ENCODE peak calls at places on chromosomes 12 and 14, in nine cellular contexts. Y is Peyer's patch, T is upper lobe of right lung, C is HCT116, M is small intestine, K is thyroid gland, Z is heart right ventricle, I is aorta, U is pancreas. Q is an unnamed sample. For H3K9me3 and H3K4me1, the result is how much of the 10 kb centered on the place peaks cover.

GRCh38 chr14:71647086-71647784 is 285.0 kb upstream of the RGS6 start:
- DNase-seq in Y (no peak), T (no peak), C (peak), M (peak), K (peak), Z (no peak), I (no peak), U (no peak), Q (peak)

GRCh38 chr14:96086574-96087077 is 47.5 kb downstream of the C14orf132 start:
- DNase-seq in Y (no peak), T (no peak), C (no peak), M (no peak), K (no peak), Z (no peak), I (peak), U (peak), Q (no peak)

GRCh38 chr14:59629384-59630158 is 53.0 kb upstream of the CCDC175 start:
- DNase-seq in Y (no peak), T (no peak), C (no peak), M (no peak), K (no peak), Z (no peak), I (no peak), U (no peak), Q (no peak)

GRCh38 chr12:23230899-23231298 is 605.9 kb downstream of the ETNK1 start:
- DNase-seq in Y (no peak), T (no peak), C (no peak), M (no peak), K (no peak), Z (no peak), I (no peak), U (no peak), Q (no peak)

GRCh38 chr12:104467346-104467837 is 10.6 kb downstream of the CHST11 start:
- DNase-seq in Y (no peak), T (no peak), C (no peak), M (no peak), K (no peak), Z (no peak), I (no peak), U (no peak), Q (no peak)

GRCh38 chr14:23058654-23059504 is 1.6 kb upstream of the CDH24 start:
- DNase-seq in Y (peak), T (no peak), C (no peak), M (no peak), K (no peak), Z (no peak), I (peak), U (no peak), Q (no peak)

GRCh38 chr14:41973178-41973577 is 366.5 kb downstream of the LRFN5 start:
- DNase-seq in Y (no peak), T (no peak), C (no peak), M (no peak), K (no peak), Z (no peak), I (no peak), U (no peak), Q (no peak)

GRCh38 chr14:105974902-105975301 is 448.5 kb downstream of the TMEM121 start:
- DNase-seq in Y (peak), T (no peak), C (peak), M (no peak), K (no peak), Z (no peak), I (no peak), U (no peak), Q (peak)

GRCh38 chr12:47821346-47821706 is 1.6 kb upstream of the HDAC7 start:
- DNase-seq in Y (no peak), T (no peak), C (no peak), M (no peak), K (no peak), Z (no peak), I (no peak), U (no peak), Q (no peak)

GRCh38 chr14:69152181-69152943 is 557 bp downstream of the DCAF5 start:
- DNase-seq in Y (peak), T (no peak), C (no peak), M (peak), K (no peak), Z (peak), I (peak), U (no peak), Q (peak)

GRCh38 chr14:104680056-104680805 is 9.2 kb upstream of the INF2 start:
- DNase-seq in Y (peak), T (peak), C (no peak), M (peak), K (peak), Z (no peak), I (peak), U (no peak), Q (no peak)

GRCh38 chr14:87600236-87600635 is 392.7 kb downstream of the GALC start:
- DNase-seq in Y (no peak), T (no peak), C (no peak), M (no peak), K (no peak), Z (no peak), I (no peak), U (no peak), Q (no peak)

GRCh38 chr12:112839386-112839972 is 47.9 kb downstream of the RPH3A start:
- DNase-seq in Y (no peak), T (no peak), C (no peak), M (no peak), K (no peak), Z (no peak), I (no peak), U (no peak), Q (no peak)

GRCh38 chr14:52354257-52354656 is 40.1 kb downstream of the PTGER2 start:
- DNase-seq in Y (no peak), T (no peak), C (no peak), M (no peak), K (no peak), Z (no peak), I (no peak), U (no peak), Q (no peak)

GRCh38 chr12:56029666-56030293 is 8.9 kb downstream of the IKZF4 start:
- DNase-seq in Y (peak), T (no peak), C (no peak), M (peak), K (peak), Z (peak), I (no peak), U (no peak), Q (peak)

GRCh38 chr12:33429468-33429867 is 10.2 kb downstream of the SYT10 start:
- DNase-seq in Y (no peak), T (no peak), C (no peak), M (no peak), K (no peak), Z (no peak), I (no peak), U (no peak), Q (no peak)

GRCh38 chr12:100767371-100767770 is 27.2 kb upstream of the ANO4 start:
- DNase-seq in Y (no peak), T (no peak), C (no peak), M (no peak), K (no peak), Z (no peak), I (no peak), U (no peak), Q (no peak)

GRCh38 chr12:39990122-39991101 is 115.5 kb downstream of the SLC2A13 start:
- DNase-seq in Y (peak), T (peak), C (peak), M (peak), K (peak), Z (peak), I (peak), U (peak), Q (peak)

GRCh38 chr14:75238728-75239455 is 39.7 kb upstream of the FOS start:
- DNase-seq in Y (no peak), T (no peak), C (no peak), M (no peak), K (no peak), Z (no peak), I (peak), U (no peak), Q (no peak)

GRCh38 chr14:101379842-101380241 is 181.5 kb upstream of the DIO3 start:
- DNase-seq in Y (no peak), T (no peak), C (no peak), M (no peak), K (no peak), Z (no peak), I (no peak), U (no peak), Q (no peak)

GRCh38 chr12:6699989-6700645 is 498 bp downstream of the PIANP start:
- DNase-seq in Y (no peak), T (peak), C (no peak), M (no peak), K (no peak), Z (no peak), I (peak), U (peak), Q (peak)

GRCh38 chr12:6273931-6274687 is 36.4 kb upstream of the PLEKHG6 start:
- DNase-seq in Y (no peak), T (peak), C (no peak), M (no peak), K (no peak), Z (peak), I (peak), U (peak), Q (no peak)

GRCh38 chr14:73784065-73784987 is 67.3 kb upstream of the PTGR2 start:
- DNase-seq in Y (no peak), T (no peak), C (no peak), M (no peak), K (peak), Z (no peak), I (no peak), U (peak), Q (peak)

GRCh38 chr12:64544371-64544770 is 65.9 kb upstream of the RASSF3 start:
- DNase-seq in Y (no peak), T (no peak), C (no peak), M (no peak), K (no peak), Z (no peak), I (no peak), U (no peak), Q (no peak)

GRCh38 chr12:65155784-65156183 is 13.6 kb upstream of the LEMD3 start:
- DNase-seq in Y (no peak), T (no peak), C (no peak), M (no peak), K (no peak), Z (no peak), I (no peak), U (no peak), Q (no peak)

GRCh38 chr14:93042968-93043940 is 72.5 kb downstream of the ITPK1 start:
- DNase-seq in Y (peak), T (peak), C (peak), M (peak), K (peak), Z (peak), I (peak), U (peak), Q (peak)

GRCh38 chr12:102063066-102063465 is 1.3 kb upstream of the WASHC3 start:
- DNase-seq in Y (no peak), T (no peak), C (peak), M (peak), K (no peak), Z (no peak), I (no peak), U (no peak), Q (no peak)

GRCh38 chr12:47216150-47216677 is 136.5 kb upstream of the AMIGO2 start:
- DNase-seq in Y (peak), T (no peak), C (no peak), M (peak), K (no peak), Z (no peak), I (no peak), U (no peak), Q (no peak)

GRCh38 chr14:22202313-22202712 is 386.7 kb downstream of the DAD1 start:
- DNase-seq in Y (no peak), T (no peak), C (no peak), M (no peak), K (no peak), Z (no peak), I (no peak), U (no peak), Q (no peak)

DNA sequence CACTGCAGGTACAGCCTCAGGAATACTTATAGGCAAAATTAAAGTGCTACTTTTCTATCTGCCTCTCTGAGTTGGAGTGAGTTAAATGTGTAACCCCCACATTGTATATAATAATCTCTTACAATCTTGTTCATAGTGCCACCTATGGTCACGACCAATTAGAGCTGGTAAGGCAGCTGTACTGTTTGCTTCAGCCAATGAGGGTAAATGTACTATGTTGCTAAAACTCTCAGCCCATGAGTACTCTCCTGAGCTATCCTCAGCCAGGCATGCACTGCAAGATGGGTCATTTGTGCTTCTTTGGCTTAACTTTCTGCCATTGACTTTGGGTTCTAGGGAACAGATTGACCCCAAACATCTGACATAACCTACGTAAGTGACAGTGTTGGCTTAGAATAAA is 15.0 kb upstream of the MDM2 start:
- DNase-seq in Y (no peak), T (no peak), C (peak), M (peak), K (no peak), Z (no peak), I (no peak), U (no peak), Q (peak)
- H3K9me3 ChIP-seq in Y (under half), T (under half), C (under half), M (under half), K (under half), Z (under half), I (under half), U (under half), Q (under half)

GRCh38 chr12:120368789-120369475 is at the start of gene MSI1:
- DNase-seq in Y (no peak), T (no peak), C (no peak), M (no peak), K (peak), Z (no peak), I (no peak), U (peak), Q (peak)

GRCh38 chr12:120367252-120367923 is 1.6 kb downstream of the MSI1 start:
- DNase-seq in Y (no peak), T (no peak), C (no peak), M (peak), K (no peak), Z (no peak), I (no peak), U (no peak), Q (peak)

GRCh38 chr12:120366884-120367251 is 2.1 kb downstream of the MSI1 start:
- DNase-seq in Y (no peak), T (no peak), C (no peak), M (no peak), K (no peak), Z (no peak), I (no peak), U (no peak), Q (no peak)

GRCh38 chr12:120369476-120370342 is 745 bp upstream of the MSI1 start:
- DNase-seq in Y (no peak), T (no peak), C (no peak), M (no peak), K (no peak), Z (no peak), I (no peak), U (no peak), Q (peak)

DNA sequence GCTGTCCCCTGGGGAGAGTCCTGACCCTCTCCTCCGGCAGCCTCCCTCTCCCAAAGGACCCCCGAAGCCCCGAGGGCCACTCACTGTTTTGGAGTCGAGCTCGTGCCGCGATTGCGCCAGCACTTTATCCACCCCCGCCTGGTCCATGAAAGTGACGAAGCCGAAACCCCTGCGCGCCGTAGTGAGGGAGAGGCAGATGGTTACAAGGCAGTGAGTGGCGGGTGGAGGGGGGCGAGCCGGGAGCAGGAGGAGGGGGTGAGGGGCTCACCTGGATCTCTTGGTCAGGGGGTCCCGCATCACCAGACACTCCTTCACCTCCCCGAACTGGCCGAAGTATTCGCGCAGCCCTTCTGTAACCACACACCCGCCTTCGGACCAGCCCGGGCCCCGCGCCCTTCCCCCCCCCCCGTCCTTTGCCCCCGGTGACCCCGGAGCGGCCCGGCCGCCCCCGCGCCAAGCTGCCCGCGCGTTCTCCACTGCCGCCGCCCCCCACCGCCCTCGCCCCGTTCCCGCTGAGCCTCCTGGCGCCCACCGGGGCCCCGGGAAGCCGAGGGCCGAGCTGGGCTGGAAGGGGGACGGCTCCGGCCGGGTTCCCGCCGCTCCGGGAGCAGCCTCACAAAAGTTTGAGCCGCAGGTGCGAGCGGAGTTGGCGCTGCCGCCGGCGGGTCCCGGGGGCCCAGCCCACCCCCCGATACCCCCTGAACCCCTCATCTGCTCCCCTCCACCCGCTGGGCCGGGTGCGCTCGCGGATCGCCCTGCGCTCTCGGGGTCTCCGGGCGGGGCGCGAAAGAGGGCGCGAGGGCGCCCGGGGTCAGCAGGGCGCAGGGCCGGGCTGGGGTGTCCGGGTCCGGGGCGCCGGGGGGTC is 808 bp downstream of the MSI1 start:
- DNase-seq in Y (no peak), T (no peak), C (no peak), M (no peak), K (no peak), Z (peak), I (no peak), U (peak), Q (peak)
- H3K4me3 ChIP-seq in Y (peak), T (peak), C (peak), M (peak), K (peak), Z (peak), I (peak), U (peak), Q (peak)

DNA sequence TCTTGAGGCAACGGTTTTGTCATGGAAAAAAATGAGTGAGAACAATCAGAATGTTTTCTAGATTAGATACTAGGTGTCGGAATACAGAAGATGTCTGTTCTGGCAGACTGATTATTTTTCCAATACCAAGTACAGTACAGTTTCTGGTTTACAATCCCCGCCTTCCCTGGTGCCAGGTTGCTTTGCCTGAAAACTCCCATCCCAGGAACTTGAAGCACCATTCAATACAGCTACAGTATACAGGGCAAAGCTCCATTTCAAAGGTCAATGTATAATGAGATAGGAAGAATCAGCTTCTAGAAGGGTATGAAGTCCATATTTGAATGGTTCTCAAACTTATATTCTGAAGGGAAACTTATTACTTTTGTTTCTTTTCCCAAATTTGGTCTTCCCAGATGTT is 237.9 kb upstream of the ATP2B1 start:
- DNase-seq in Y (no peak), T (no peak), C (no peak), M (peak), K (no peak), Z (no peak), I (no peak), U (no peak), Q (no peak)
- H3K4me1 ChIP-seq in Y (under half), T (under half), C (under half), M (under half), K (under half), Z (under half), I (under half), U (under half), Q (under half)

GRCh38 chr12:128026696-128027574 is 240.0 kb upstream of the TMEM132C start:
- DNase-seq in Y (peak), T (no peak), C (no peak), M (no peak), K (no peak), Z (no peak), I (no peak), U (no peak), Q (no peak)
- H3K9me3 ChIP-seq in Y (under half), T (under half), C (under half), M (under half), K (under half), Z (under half), I (under half), U (under half), Q (under half)

GRCh38 chr12:93126069-93126474 is 197.0 kb upstream of the EEA1 start:
- DNase-seq in Y (no peak), T (no peak), C (no peak), M (no peak), K (no peak), Z (no peak), I (no peak), U (no peak), Q (no peak)

GRCh38 chr12:93128332-93128707 is 199.2 kb upstream of the EEA1 start:
- DNase-seq in Y (no peak), T (peak), C (no peak), M (no peak), K (peak), Z (no peak), I (no peak), U (no peak), Q (no peak)

GRCh38 chr12:93125126-93125525 is 196.0 kb upstream of the EEA1 start:
- DNase-seq in Y (no peak), T (no peak), C (no peak), M (no peak), K (no peak), Z (no peak), I (no peak), U (no peak), Q (no peak)

GRCh38 chr12:93127107-93127560 is 198.0 kb upstream of the EEA1 start:
- DNase-seq in Y (no peak), T (no peak), C (no peak), M (no peak), K (no peak), Z (no peak), I (no peak), U (no peak), Q (no peak)

DNA sequence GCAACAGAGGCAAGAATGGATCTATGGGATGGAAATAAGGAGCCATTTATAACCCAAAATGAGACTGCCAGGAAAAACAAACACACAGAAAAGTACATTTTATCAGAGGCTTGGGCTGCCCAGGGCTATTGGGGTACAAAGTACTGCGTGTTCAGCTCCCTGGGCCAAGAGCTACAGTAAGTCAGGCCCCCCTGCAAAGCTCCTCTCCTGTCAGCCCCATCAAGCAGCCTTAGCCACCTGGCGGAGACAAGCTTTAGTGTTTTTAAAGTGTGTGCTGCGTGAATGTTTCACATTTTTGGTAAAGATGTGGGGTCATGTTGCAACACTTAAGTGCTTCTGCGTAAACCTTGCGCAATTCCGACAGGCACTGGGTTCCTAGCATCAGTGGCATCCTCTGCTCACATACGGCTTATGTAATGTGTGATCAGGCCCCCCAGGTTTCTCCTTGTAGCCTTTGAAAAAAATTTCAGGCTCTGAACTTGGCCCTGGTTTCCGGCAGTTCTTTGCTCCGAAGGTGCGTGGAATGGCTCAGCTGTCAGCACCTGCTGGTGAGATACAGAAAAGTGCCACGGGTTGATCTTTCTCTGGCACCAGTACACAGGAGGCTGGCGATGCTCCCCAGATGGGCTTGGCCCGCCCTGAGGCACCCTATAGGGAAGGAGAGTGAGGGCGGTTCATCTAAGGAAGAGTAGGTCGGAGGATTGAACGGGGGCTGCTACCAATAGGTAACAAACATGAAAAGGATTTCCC is 198.7 kb upstream of the EEA1 start:
- DNase-seq in Y (peak), T (peak), C (no peak), M (peak), K (peak), Z (peak), I (peak), U (no peak), Q (no peak)
- H3K4me3 ChIP-seq in Y (no peak), T (no peak), C (no peak), M (no peak), K (no peak), Z (no peak), I (no peak), U (no peak), Q (no peak)

Q was measured in HAP-1.